ENCODE peak calls at places on chromosomes 6 and 20, in six cellular contexts. E is stimulated activated naive CD8-positive, alpha-beta T cell treated with anti-CD3 and anti-CD28 coated beads, Interleukin-15, Interleukin-2, amounts not matched to agents 100 U/mL and 50 U/mL, for 24 hours; X is cardiac muscle cell; V is fibroblast of pulmonary artery; G is activated effector memory CD4-positive, alpha-beta T cell treated with Interleukin-2 at 50 U/mL for 16 hours; K is GM19239. J is an unnamed sample.

GRCh38 chr6:45422541-45423110 is 44.9 kb upstream of the SUPT3H start:
- DNase-seq in E (peak; percentile 60), X (peak; percentile 76), V (peak; percentile 70), G (peak; percentile 52), K (no peak), J (peak; percentile 23)

GRCh38 chr20:62946918-62947317 is 5.6 kb upstream of the SLC17A9 start:
- DNase-seq in E (no peak), X (peak; percentile 80), V (peak; percentile 56), G (no peak), K (no peak), J (peak; percentile 67)

GRCh38 chr20:63874254-63874653 is 9.2 kb downstream of the TPD52L2 start:
- DNase-seq in E (no peak), X (peak; percentile 19), V (no peak), G (no peak), K (no peak), J (no peak)

GRCh38 chr6:31762878-31763616 is 591 bp downstream of the SAPCD1 start:
- DNase-seq in E (no peak), X (no peak), V (no peak), G (no peak), K (no peak), J (no peak)

GRCh38 chr20:47956261-47956995 is 171.1 kb upstream of the SULF2 start:
- DNase-seq in E (no peak), X (peak; percentile 89), V (peak; percentile 62), G (no peak), K (no peak), J (no peak)

GRCh38 chr6:16989382-16989781 is 112.5 kb upstream of the STMND1 start:
- DNase-seq in E (no peak), X (no peak), V (no peak), G (no peak), K (no peak), J (no peak)

GRCh38 chr20:31788578-31788977 is 30.6 kb upstream of the MYLK2 start:
- DNase-seq in E (no peak), X (no peak), V (no peak), G (no peak), K (no peak), J (peak; percentile 36)

GRCh38 chr6:38730136-38730862 is 15.2 kb downstream of the DNAH8 start:
- DNase-seq in E (no peak), X (no peak), V (no peak), G (no peak), K (no peak), J (no peak)

GRCh38 chr6:112251170-112251945 is 3.0 kb downstream of the LAMA4 start:
- DNase-seq in E (no peak), X (peak; percentile 86), V (peak; percentile 83), G (no peak), K (no peak), J (peak; percentile 75)

GRCh38 chr6:130282234-130282995 is 59.7 kb upstream of the SAMD3 start:
- DNase-seq in E (no peak), X (peak; percentile 44), V (peak; percentile 33), G (no peak), K (no peak), J (peak; percentile 21)

GRCh38 chr6:36130672-36131516 is 581 bp downstream of the MAPK13 start:
- DNase-seq in E (peak; percentile 81), X (peak; percentile 59), V (peak; percentile 34), G (peak; percentile 40), K (peak; percentile 41), J (peak; percentile 69)

GRCh38 chr6:141641951-141642350 is 490.8 kb upstream of the GJE1 start:
- DNase-seq in E (no peak), X (no peak), V (no peak), G (no peak), K (no peak), J (no peak)

GRCh38 chr6:31308050-31308844 is 36.4 kb upstream of the HLA-C start:
- DNase-seq in E (peak; percentile 60), X (no peak), V (no peak), G (peak; percentile 61), K (peak; percentile 13), J (peak; percentile 81)

GRCh38 chr20:44644384-44645131 is 6.9 kb downstream of the ADA start:
- DNase-seq in E (peak; percentile 40), X (no peak), V (no peak), G (peak; percentile 34), K (no peak), J (no peak)

GRCh38 chr6:134182528-134182927 is 130.1 kb upstream of the SLC2A12 start:
- DNase-seq in E (no peak), X (no peak), V (no peak), G (no peak), K (no peak), J (no peak)

GRCh38 chr6:22219916-22220315 is 76.9 kb downstream of the PRL start:
- DNase-seq in E (no peak), X (no peak), V (no peak), G (no peak), K (no peak), J (no peak)

GRCh38 chr6:27332692-27333641 is 20.9 kb upstream of the POM121L2 start:
- DNase-seq in E (peak; percentile 44), X (peak; percentile 47), V (peak; percentile 57), G (no peak), K (peak; percentile 21), J (peak; percentile 48)

GRCh38 chr20:19909696-19910095 is 107.5 kb upstream of the NAA20 start:
- DNase-seq in E (no peak), X (peak; percentile 41), V (peak; percentile 63), G (no peak), K (no peak), J (peak; percentile 45)

GRCh38 chr20:19047040-19047950 is 165.1 kb upstream of the SLC24A3 start:
- DNase-seq in E (no peak), X (no peak), V (no peak), G (no peak), K (no peak), J (peak; percentile 68)

GRCh38 chr6:90730191-90730673 is 143.4 kb upstream of the MAP3K7 start:
- DNase-seq in E (no peak), X (no peak), V (no peak), G (no peak), K (peak; percentile 3), J (no peak)

J was measured in testis.